ENCODE peak calls at places on chromosome 10, in nine cellular contexts. Z is mammary epithelial cell, F is neuronal stem cell, P is GM23248, W is tibial artery, V is lower lobe of right lung, R is astrocyte, S is testis, B is pancreas. U is an unnamed sample. For H3K9me3 and H3K4me1, the result is how much of the 10 kb centered on the place peaks cover.

GRCh38 chr10:49141541-49142332 is 7.9 kb upstream of the FAM170B start:
- DNase-seq in Z (no peak), F (no peak), P (peak), W (no peak), V (no peak), R (no peak), S (no peak), B (no peak), U (no peak)

GRCh38 chr10:77906863-77907861 is 19.4 kb downstream of the DLG5 start:
- DNase-seq in Z (peak), F (no peak), P (no peak), W (no peak), V (no peak), R (no peak), S (no peak), B (no peak), U (no peak)

GRCh38 chr10:72727128-72727527 is 35.2 kb downstream of the MCU start:
- DNase-seq in Z (no peak), F (no peak), P (peak), W (no peak), V (no peak), R (no peak), S (no peak), B (no peak), U (no peak)

GRCh38 chr10:519055-519715 is 170.3 kb downstream of the DIP2C start:
- DNase-seq in Z (no peak), F (no peak), P (no peak), W (peak), V (no peak), R (no peak), S (no peak), B (no peak), U (no peak)

GRCh38 chr10:96124230-96125141 is 5.6 kb upstream of the ZNF518A start:
- DNase-seq in Z (peak), F (peak), P (peak), W (no peak), V (peak), R (peak), S (peak), B (peak), U (no peak)

GRCh38 chr10:114767589-114768393 is 53.8 kb upstream of the FHIP2A start:
- DNase-seq in Z (peak), F (no peak), P (peak), W (no peak), V (peak), R (no peak), S (peak), B (peak), U (peak)

GRCh38 chr10:15180736-15181135 is 12.2 kb upstream of the NMT2 start:
- DNase-seq in Z (peak), F (no peak), P (peak), W (no peak), V (no peak), R (no peak), S (no peak), B (no peak), U (no peak)

GRCh38 chr10:75013007-75013406 is 98.4 kb upstream of the SAMD8 start:
- DNase-seq in Z (no peak), F (no peak), P (no peak), W (no peak), V (no peak), R (no peak), S (no peak), B (no peak), U (no peak)

GRCh38 chr10:50874723-50875122 is 10.7 kb downstream of the A1CF start:
- DNase-seq in Z (peak), F (no peak), P (no peak), W (no peak), V (no peak), R (no peak), S (no peak), B (no peak), U (no peak)

GRCh38 chr10:107091126-107091525 is 73.4 kb downstream of the SORCS1 start:
- DNase-seq in Z (no peak), F (no peak), P (no peak), W (no peak), V (no peak), R (no peak), S (no peak), B (no peak), U (no peak)

GRCh38 chr10:129057856-129058663 is 409.0 kb upstream of the MGMT start:
- DNase-seq in Z (no peak), F (no peak), P (no peak), W (peak), V (no peak), R (no peak), S (no peak), B (no peak), U (no peak)

GRCh38 chr10:129058664-129059155 is 408.3 kb upstream of the MGMT start:
- DNase-seq in Z (no peak), F (no peak), P (no peak), W (peak), V (no peak), R (no peak), S (no peak), B (no peak), U (no peak)

GRCh38 chr10:129056734-129057689 is 410.0 kb upstream of the MGMT start:
- DNase-seq in Z (no peak), F (no peak), P (no peak), W (peak), V (no peak), R (no peak), S (no peak), B (no peak), U (no peak)

GRCh38 chr10:129055225-129055624 is 411.8 kb upstream of the MGMT start:
- DNase-seq in Z (no peak), F (no peak), P (no peak), W (peak), V (no peak), R (no peak), S (no peak), B (no peak), U (no peak)

GRCh38 chr10:129055966-129056365 is 411.1 kb upstream of the MGMT start:
- DNase-seq in Z (no peak), F (no peak), P (no peak), W (peak), V (no peak), R (no peak), S (no peak), B (no peak), U (no peak)
- H3K9me3 ChIP-seq in Z (under half), F (under half), P (under half), W (under half), V (under half), R (under half), S (under half), B (under half), U (under half)

DNA sequence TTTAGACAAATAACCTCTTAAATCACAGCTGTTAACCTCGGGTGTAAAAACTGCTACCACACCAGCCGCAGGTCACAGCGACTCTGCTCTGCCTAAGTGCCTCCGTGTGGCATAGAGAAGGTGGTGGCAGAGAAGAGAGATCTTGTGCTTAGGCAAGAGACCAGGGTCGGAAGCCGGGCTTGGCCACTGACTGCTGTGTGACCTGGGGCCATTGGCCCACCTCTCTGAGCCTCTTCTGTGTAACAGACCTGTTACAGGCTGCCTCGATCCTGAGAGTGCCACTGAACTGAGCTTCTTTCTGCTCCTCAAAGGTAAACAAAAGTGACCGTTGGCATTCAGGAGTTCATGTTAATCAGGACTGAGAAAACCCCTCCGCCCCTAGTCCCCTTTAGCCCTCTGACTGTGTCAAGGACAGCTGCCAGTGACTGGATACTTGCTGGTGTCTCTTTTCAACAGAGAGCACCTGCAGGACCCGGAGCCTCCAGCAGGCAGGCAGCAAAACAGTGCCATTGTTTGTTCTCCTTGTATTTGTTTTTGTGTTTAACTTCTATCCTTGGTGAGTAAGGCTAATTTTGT is 36.5 kb downstream of the ZMIZ1 start:
- DNase-seq in Z (no peak), F (no peak), P (no peak), W (no peak), V (no peak), R (no peak), S (no peak), B (no peak), U (no peak)
- H3K4me1 ChIP-seq in Z (under half), F (under half), P (half or more), W (under half), V (half or more), R (half or more), S (under half), B (under half), U (half or more)

DNA sequence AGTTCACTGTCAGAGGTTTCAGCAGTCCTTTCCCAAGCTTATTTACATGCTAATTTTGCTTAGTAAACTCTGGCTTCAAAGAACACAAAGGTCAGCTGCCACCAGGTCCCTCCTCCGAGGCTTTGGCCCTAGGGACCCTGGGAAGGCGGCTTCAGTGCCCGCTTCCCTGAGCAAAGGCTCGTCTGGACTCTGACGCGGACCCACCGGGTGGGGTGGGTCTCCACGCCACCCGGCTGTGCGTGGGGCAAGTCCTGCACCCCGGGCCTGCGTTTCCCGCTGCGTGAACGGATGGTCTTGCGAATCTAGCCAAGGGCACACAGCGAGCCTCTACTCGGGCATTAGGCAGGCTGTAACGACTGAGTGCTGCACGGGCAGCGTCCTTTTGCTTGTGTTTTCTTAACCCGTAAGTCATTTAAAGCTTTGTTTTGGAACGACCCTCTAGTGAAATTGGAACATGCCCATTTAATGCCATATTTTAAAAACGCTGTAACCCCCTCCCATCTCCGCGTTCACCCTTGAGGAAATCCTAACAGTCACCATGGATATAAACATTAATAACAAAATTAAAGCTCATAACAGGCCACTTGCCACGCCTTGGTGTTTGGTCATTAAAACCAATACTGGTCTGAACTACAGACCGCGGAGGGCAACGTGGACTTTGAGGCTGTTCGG is 830 bp downstream of the BNIP3 start:
- DNase-seq in Z (no peak), F (no peak), P (peak), W (peak), V (no peak), R (no peak), S (peak), B (peak), U (no peak)
- H3K27ac ChIP-seq in Z (peak), F (no peak), P (peak), W (peak), V (peak), R (no peak), S (peak), B (peak), U (peak)

GRCh38 chr10:119776536-119776935 is 50.7 kb downstream of the INPP5F start:
- DNase-seq in Z (peak), F (no peak), P (peak), W (no peak), V (no peak), R (no peak), S (no peak), B (no peak), U (no peak)
- H3K9me3 ChIP-seq in Z (under half), F (under half), P (under half), W (under half), V (under half), R (under half), S (under half), B (under half), U (under half)

DNA sequence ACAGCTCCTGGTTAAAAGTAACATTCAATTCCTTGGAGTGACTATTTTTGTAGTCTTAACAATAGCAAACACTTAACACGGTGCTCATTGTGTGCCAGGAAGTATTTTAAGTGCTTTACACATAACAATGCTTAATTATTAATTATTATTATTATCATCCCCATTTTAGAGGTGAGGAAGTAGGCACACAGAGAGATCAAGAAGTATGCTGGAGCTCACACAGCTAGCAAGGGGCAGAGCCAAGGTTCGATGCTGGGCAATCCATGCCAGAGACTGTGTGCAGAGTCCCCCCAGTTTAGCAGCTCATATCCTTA is 48.2 kb upstream of the SMNDC1 start:
- DNase-seq in Z (no peak), F (no peak), P (peak), W (no peak), V (no peak), R (no peak), S (no peak), B (no peak), U (no peak)
- H3K4me1 ChIP-seq in Z (half or more), F (under half), P (under half), W (under half), V (under half), R (under half), S (under half), B (under half), U (under half)

GRCh38 chr10:42648512-42648911 is 10.1 kb upstream of the ZNF33B start:
- DNase-seq in Z (no peak), F (no peak), P (no peak), W (no peak), V (no peak), R (no peak), S (no peak), B (no peak), U (no peak)

GRCh38 chr10:42640610-42641229 is 2.4 kb upstream of the ZNF33B start:
- DNase-seq in Z (peak), F (no peak), P (no peak), W (no peak), V (no peak), R (no peak), S (no peak), B (peak), U (no peak)

GRCh38 chr10:42646692-42647640 is 8.6 kb upstream of the ZNF33B start:
- DNase-seq in Z (peak), F (no peak), P (no peak), W (no peak), V (no peak), R (no peak), S (no peak), B (peak), U (peak)

GRCh38 chr10:42646214-42646613 is 7.8 kb upstream of the ZNF33B start:
- DNase-seq in Z (no peak), F (no peak), P (no peak), W (no peak), V (no peak), R (no peak), S (no peak), B (no peak), U (no peak)

DNA sequence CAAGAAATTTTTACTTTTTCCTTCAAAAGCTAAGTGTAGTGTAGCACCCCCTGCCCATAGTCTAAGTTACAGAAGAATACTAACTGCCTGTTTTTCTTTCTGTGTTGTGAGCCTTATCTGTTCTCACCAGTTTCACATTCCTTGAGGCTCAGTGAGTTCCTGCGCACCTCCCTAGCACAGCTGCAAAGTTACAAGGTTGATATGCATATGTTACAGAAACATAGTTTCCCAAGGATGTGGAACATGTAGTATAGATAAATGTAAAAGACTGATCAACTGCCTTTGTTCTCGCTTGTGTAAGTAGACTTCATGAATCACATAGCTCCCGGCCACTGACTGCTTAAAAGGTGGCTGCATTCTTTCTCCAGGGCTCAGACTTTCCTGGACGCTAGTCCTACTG is 6.7 kb upstream of the ZNF33B start:
- DNase-seq in Z (no peak), F (no peak), P (no peak), W (no peak), V (no peak), R (no peak), S (no peak), B (no peak), U (no peak)
- H3K27ac ChIP-seq in Z (no peak), F (no peak), P (no peak), W (no peak), V (no peak), R (no peak), S (peak), B (peak), U (no peak)

U was measured in right cardiac atrium.